ENCODE peak calls at places on chromosome 3, in seven cellular contexts. One of them, this sample, is unnamed.

GRCh38 chr3:2876362-2876761 is 233.8 kb downstream of the IL5RA start:
- DNase-seq in transverse colon: no peak
- DNase-seq in upper lobe of right lung: no peak
- DNase-seq in psoas muscle: no peak
- DNase-seq in GM12865: no peak
- DNase-seq in fibroblast of pulmonary artery: no peak
- DNase-seq in lower lobe of right lung: no peak
- DNase-seq in this sample: no peak

GRCh38 chr3:160697628-160698382 is 20.8 kb downstream of the ARL14 start:
- DNase-seq in transverse colon: no peak
- DNase-seq in upper lobe of right lung: no peak
- DNase-seq in psoas muscle: no peak
- DNase-seq in GM12865: peak; percentile 24
- DNase-seq in fibroblast of pulmonary artery: peak; percentile 51
- DNase-seq in lower lobe of right lung: no peak
- DNase-seq in this sample: no peak

GRCh38 chr3:11603628-11604027 is 40.1 kb downstream of the VGLL4 start:
- DNase-seq in transverse colon: no peak
- DNase-seq in upper lobe of right lung: no peak
- DNase-seq in psoas muscle: peak; percentile 88
- DNase-seq in GM12865: no peak
- DNase-seq in fibroblast of pulmonary artery: peak; percentile 96
- DNase-seq in lower lobe of right lung: no peak
- DNase-seq in this sample: no peak

GRCh38 chr3:66673305-66673704 is 172.5 kb upstream of the LRIG1 start:
- DNase-seq in transverse colon: no peak
- DNase-seq in upper lobe of right lung: no peak
- DNase-seq in psoas muscle: no peak
- DNase-seq in GM12865: no peak
- DNase-seq in fibroblast of pulmonary artery: no peak
- DNase-seq in lower lobe of right lung: no peak
- DNase-seq in this sample: no peak

GRCh38 chr3:13647314-13648059 is 98.6 kb downstream of the FBLN2 start:
- DNase-seq in transverse colon: no peak
- DNase-seq in upper lobe of right lung: no peak
- DNase-seq in psoas muscle: no peak
- DNase-seq in GM12865: no peak
- DNase-seq in fibroblast of pulmonary artery: no peak
- DNase-seq in lower lobe of right lung: no peak
- DNase-seq in this sample: peak; percentile 56

GRCh38 chr3:118641608-118642007 is 393.0 kb downstream of the IGSF11 start:
- DNase-seq in transverse colon: no peak
- DNase-seq in upper lobe of right lung: no peak
- DNase-seq in psoas muscle: no peak
- DNase-seq in GM12865: peak; percentile 59
- DNase-seq in fibroblast of pulmonary artery: no peak
- DNase-seq in lower lobe of right lung: no peak
- DNase-seq in this sample: peak; percentile 19

GRCh38 chr3:50604110-50604621 is 7.4 kb downstream of the CISH start:
- DNase-seq in transverse colon: no peak
- DNase-seq in upper lobe of right lung: no peak
- DNase-seq in psoas muscle: no peak
- DNase-seq in GM12865: no peak
- DNase-seq in fibroblast of pulmonary artery: no peak
- DNase-seq in lower lobe of right lung: no peak
- DNase-seq in this sample: no peak

GRCh38 chr3:66763294-66763693 is 234.8 kb upstream of the KBTBD8 start:
- DNase-seq in transverse colon: no peak
- DNase-seq in upper lobe of right lung: no peak
- DNase-seq in psoas muscle: no peak
- DNase-seq in GM12865: no peak
- DNase-seq in fibroblast of pulmonary artery: peak; percentile 84
- DNase-seq in lower lobe of right lung: no peak
- DNase-seq in this sample: peak; percentile 99

GRCh38 chr3:156010829-156011228 is 109.5 kb upstream of the KCNAB1 start:
- DNase-seq in transverse colon: no peak
- DNase-seq in upper lobe of right lung: no peak
- DNase-seq in psoas muscle: no peak
- DNase-seq in GM12865: peak; percentile 45
- DNase-seq in fibroblast of pulmonary artery: peak; percentile 13
- DNase-seq in lower lobe of right lung: no peak
- DNase-seq in this sample: peak; percentile 53

GRCh38 chr3:184361532-184361931 is at the start of the genes CLCN2 and POLR2H:
- DNase-seq in transverse colon: peak; percentile 65
- DNase-seq in upper lobe of right lung: peak; percentile 83
- DNase-seq in psoas muscle: peak; percentile 73
- DNase-seq in GM12865: peak; percentile 54
- DNase-seq in fibroblast of pulmonary artery: peak; percentile 49
- DNase-seq in lower lobe of right lung: peak; percentile 61
- DNase-seq in this sample: peak; percentile 51

GRCh38 chr3:133927543-133928066 is 31.9 kb upstream of the RAB6B start:
- DNase-seq in transverse colon: peak; percentile 63
- DNase-seq in upper lobe of right lung: peak; percentile 84
- DNase-seq in psoas muscle: peak; percentile 76
- DNase-seq in GM12865: peak; percentile 66
- DNase-seq in fibroblast of pulmonary artery: no peak
- DNase-seq in lower lobe of right lung: peak; percentile 71
- DNase-seq in this sample: peak; percentile 25

GRCh38 chr3:65953301-65953812 is 85.4 kb downstream of the MAGI1 start:
- DNase-seq in transverse colon: peak; percentile 86
- DNase-seq in upper lobe of right lung: peak; percentile 86
- DNase-seq in psoas muscle: no peak
- DNase-seq in GM12865: no peak
- DNase-seq in fibroblast of pulmonary artery: no peak
- DNase-seq in lower lobe of right lung: peak; percentile 86
- DNase-seq in this sample: peak; percentile 78

GRCh38 chr3:38837358-38837757 is 21.3 kb upstream of the SCN10A start:
- DNase-seq in transverse colon: no peak
- DNase-seq in upper lobe of right lung: no peak
- DNase-seq in psoas muscle: no peak
- DNase-seq in GM12865: no peak
- DNase-seq in fibroblast of pulmonary artery: no peak
- DNase-seq in lower lobe of right lung: no peak
- DNase-seq in this sample: no peak

GRCh38 chr3:146093928-146094327 is 67.1 kb downstream of the PLOD2 start:
- DNase-seq in transverse colon: no peak
- DNase-seq in upper lobe of right lung: no peak
- DNase-seq in psoas muscle: no peak
- DNase-seq in GM12865: no peak
- DNase-seq in fibroblast of pulmonary artery: peak; percentile 61
- DNase-seq in lower lobe of right lung: no peak
- DNase-seq in this sample: peak; percentile 34

GRCh38 chr3:143445118-143445517 is 325.5 kb downstream of the CHST2 start:
- DNase-seq in transverse colon: no peak
- DNase-seq in upper lobe of right lung: no peak
- DNase-seq in psoas muscle: no peak
- DNase-seq in GM12865: peak; percentile 79
- DNase-seq in fibroblast of pulmonary artery: no peak
- DNase-seq in lower lobe of right lung: no peak
- DNase-seq in this sample: peak; percentile 81

GRCh38 chr3:125587039-125587664 is 8.1 kb downstream of the OSBPL11 start:
- DNase-seq in transverse colon: no peak
- DNase-seq in upper lobe of right lung: no peak
- DNase-seq in psoas muscle: no peak
- DNase-seq in GM12865: no peak
- DNase-seq in fibroblast of pulmonary artery: peak; percentile 50
- DNase-seq in lower lobe of right lung: no peak
- DNase-seq in this sample: peak; percentile 32

GRCh38 chr3:43852066-43852465 is 161.3 kb downstream of the ABHD5 start:
- DNase-seq in transverse colon: no peak
- DNase-seq in upper lobe of right lung: no peak
- DNase-seq in psoas muscle: no peak
- DNase-seq in GM12865: no peak
- DNase-seq in fibroblast of pulmonary artery: no peak
- DNase-seq in lower lobe of right lung: no peak
- DNase-seq in this sample: peak; percentile 23

GRCh38 chr3:54660599-54661210 is 267.2 kb downstream of the LRTM1 start:
- DNase-seq in transverse colon: peak; percentile 15
- DNase-seq in upper lobe of right lung: no peak
- DNase-seq in psoas muscle: peak; percentile 57
- DNase-seq in GM12865: no peak
- DNase-seq in fibroblast of pulmonary artery: peak; percentile 62
- DNase-seq in lower lobe of right lung: no peak
- DNase-seq in this sample: no peak

GRCh38 chr3:190121061-190121765 is 516 bp upstream of the P3H2 start:
- DNase-seq in transverse colon: no peak
- DNase-seq in upper lobe of right lung: no peak
- DNase-seq in psoas muscle: no peak
- DNase-seq in GM12865: no peak
- DNase-seq in fibroblast of pulmonary artery: no peak
- DNase-seq in lower lobe of right lung: no peak
- DNase-seq in this sample: no peak

GRCh38 chr3:190119734-190120133 is 963 bp downstream of the P3H2 start:
- DNase-seq in transverse colon: no peak
- DNase-seq in upper lobe of right lung: no peak
- DNase-seq in psoas muscle: no peak
- DNase-seq in GM12865: no peak
- DNase-seq in fibroblast of pulmonary artery: no peak
- DNase-seq in lower lobe of right lung: no peak
- DNase-seq in this sample: no peak

GRCh38 chr3:190124067-190124466 is 3.4 kb upstream of the P3H2 start:
- DNase-seq in transverse colon: no peak
- DNase-seq in upper lobe of right lung: no peak
- DNase-seq in psoas muscle: no peak
- DNase-seq in GM12865: no peak
- DNase-seq in fibroblast of pulmonary artery: no peak
- DNase-seq in lower lobe of right lung: no peak
- DNase-seq in this sample: no peak

GRCh38 chr3:190120161-190121060 is at the start of gene P3H2:
- DNase-seq in transverse colon: peak; percentile 84
- DNase-seq in upper lobe of right lung: peak; percentile 92
- DNase-seq in psoas muscle: peak; percentile 82
- DNase-seq in GM12865: peak; percentile 96
- DNase-seq in fibroblast of pulmonary artery: peak; percentile 92
- DNase-seq in lower lobe of right lung: peak; percentile 88
- DNase-seq in this sample: peak; percentile 92

DNA sequence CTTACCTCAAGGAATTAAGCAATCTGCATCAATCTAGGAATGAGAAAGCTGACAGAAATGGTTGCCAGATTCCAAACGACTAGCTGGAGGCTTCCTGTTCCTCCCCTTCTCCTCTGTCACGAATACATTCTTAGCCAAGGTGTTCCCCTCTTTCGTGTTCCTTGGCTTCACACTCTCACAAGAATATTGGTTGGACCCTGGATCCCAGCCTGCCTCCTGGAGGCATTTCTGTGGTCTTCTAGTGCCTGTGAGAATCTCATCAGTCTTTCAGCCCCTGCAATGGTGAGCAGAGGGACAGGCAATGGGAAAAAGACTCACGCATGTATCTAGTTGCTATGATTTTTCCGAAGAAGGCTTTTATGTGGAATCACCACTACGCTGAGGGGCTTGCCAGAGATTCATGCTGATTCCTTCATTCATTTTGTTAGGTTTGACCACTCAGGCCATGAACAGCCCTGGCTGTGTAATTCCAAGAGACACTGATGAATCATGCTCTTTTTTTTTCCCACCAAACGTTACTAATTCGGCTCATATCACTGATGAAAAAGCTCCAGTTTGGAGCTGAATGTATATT is 1.6 kb upstream of the P3H2 start:
- DNase-seq in transverse colon: no peak
- DNase-seq in upper lobe of right lung: no peak
- DNase-seq in psoas muscle: no peak
- DNase-seq in GM12865: no peak
- DNase-seq in fibroblast of pulmonary artery: peak; percentile 57
- DNase-seq in lower lobe of right lung: no peak
- DNase-seq in this sample: no peak
- H3K4me3 ChIP-seq in transverse colon: no peak overlapping the region
- H3K4me3 ChIP-seq in upper lobe of right lung: no peak overlapping the region
- H3K4me3 ChIP-seq in psoas muscle: no peak overlapping the region
- H3K4me3 ChIP-seq in GM12865: peak overlapping the region; percentile 87
- H3K4me3 ChIP-seq in fibroblast of pulmonary artery: no peak overlapping the region
- H3K4me3 ChIP-seq in lower lobe of right lung: no peak overlapping the region
- H3K4me3 ChIP-seq in this sample: no peak overlapping the region

GRCh38 chr3:121914081-121914998 is 20.1 kb downstream of the SLC15A2 start:
- DNase-seq in transverse colon: no peak
- DNase-seq in upper lobe of right lung: no peak
- DNase-seq in psoas muscle: no peak
- DNase-seq in GM12865: no peak
- DNase-seq in fibroblast of pulmonary artery: no peak
- DNase-seq in lower lobe of right lung: no peak
- DNase-seq in this sample: no peak
- H3K4me3 ChIP-seq in transverse colon: no peak overlapping the region
- H3K4me3 ChIP-seq in upper lobe of right lung: no peak overlapping the region
- H3K4me3 ChIP-seq in psoas muscle: no peak overlapping the region
- H3K4me3 ChIP-seq in GM12865: no peak overlapping the region
- H3K4me3 ChIP-seq in fibroblast of pulmonary artery: no peak overlapping the region
- H3K4me3 ChIP-seq in lower lobe of right lung: no peak overlapping the region
- H3K4me3 ChIP-seq in this sample: no peak overlapping the region

DNA sequence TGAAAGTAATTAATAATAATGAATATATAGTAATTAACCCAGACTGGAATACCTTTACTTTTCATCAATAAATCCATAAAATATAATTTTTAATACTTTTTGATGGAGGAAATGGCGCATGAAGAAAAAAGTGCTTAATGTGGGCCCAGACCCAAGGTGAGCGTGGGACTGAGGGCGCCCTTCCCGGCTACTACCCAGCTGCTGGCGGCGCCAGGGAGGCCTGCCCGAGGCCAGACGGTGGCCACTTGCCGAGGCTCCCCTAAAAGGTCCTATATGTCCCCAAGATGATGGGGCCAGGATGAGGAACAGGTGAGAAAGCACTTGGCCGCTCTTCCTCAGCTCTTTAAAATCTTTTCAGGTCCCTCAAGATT is 29.1 kb downstream of the CCNL1 start:
- DNase-seq in transverse colon: no peak
- DNase-seq in upper lobe of right lung: no peak
- DNase-seq in psoas muscle: no peak
- DNase-seq in GM12865: no peak
- DNase-seq in fibroblast of pulmonary artery: no peak
- DNase-seq in lower lobe of right lung: peak; percentile 51
- DNase-seq in this sample: no peak
- H3K4me3 ChIP-seq in transverse colon: no peak overlapping the region
- H3K4me3 ChIP-seq in upper lobe of right lung: no peak overlapping the region
- H3K4me3 ChIP-seq in psoas muscle: peak overlapping the region; percentile 45
- H3K4me3 ChIP-seq in GM12865: no peak overlapping the region
- H3K4me3 ChIP-seq in fibroblast of pulmonary artery: no peak overlapping the region
- H3K4me3 ChIP-seq in lower lobe of right lung: no peak overlapping the region
- H3K4me3 ChIP-seq in this sample: no peak overlapping the region

GRCh38 chr3:64685331-64685799 is 2.4 kb downstream of the ADAMTS9 start:
- DNase-seq in transverse colon: peak; percentile 48
- DNase-seq in upper lobe of right lung: no peak
- DNase-seq in psoas muscle: no peak
- DNase-seq in GM12865: no peak
- DNase-seq in fibroblast of pulmonary artery: peak; percentile 76
- DNase-seq in lower lobe of right lung: peak; percentile 56
- DNase-seq in this sample: no peak
- H3K4me3 ChIP-seq in transverse colon: peak overlapping the region; percentile 64
- H3K4me3 ChIP-seq in upper lobe of right lung: peak overlapping the region; percentile 74
- H3K4me3 ChIP-seq in psoas muscle: peak overlapping the region; percentile 78
- H3K4me3 ChIP-seq in GM12865: no peak overlapping the region
- H3K4me3 ChIP-seq in fibroblast of pulmonary artery: peak overlapping the region; percentile 77
- H3K4me3 ChIP-seq in lower lobe of right lung: peak overlapping the region; percentile 70
- H3K4me3 ChIP-seq in this sample: peak overlapping the region; percentile 49

This sample was measured in epithelial cell of esophagus.